ENCODE peak calls at places on chromosomes 5 and 9, in eight cellular contexts. S is tibial artery, T is ovary, Z is GM20000, R is progenitor cell of endocrine pancreas, G is upper lobe of right lung, C is endothelial cell, U is Peyer's patch. Y is an unnamed sample.

GRCh38 chr5:10466446-10467073 is 24.9 kb downstream of the ROPN1L start:
- DNase-seq in G (no peak), T (no peak), Z (no peak), C (no peak), S (no peak), R (no peak), U (no peak), Y (no peak)

GRCh38 chr9:111711548-111711947 is 50.1 kb downstream of the GNG10 start:
- DNase-seq in U (no peak), R (no peak), Z (no peak), G (no peak), C (no peak), S (no peak), T (no peak), Y (no peak)

GRCh38 chr9:71928376-71928775 is 16.9 kb downstream of the C9orf85 start:
- DNase-seq in R (no peak), C (no peak), S (no peak), Z (no peak), U (no peak), G (no peak), T (no peak), Y (no peak)

GRCh38 chr9:122325124-122325523 is 45.7 kb upstream of the PTGS1 start:
- DNase-seq in T (no peak), C (no peak), G (no peak), U (no peak), Z (no peak), S (no peak), R (no peak), Y (no peak)

GRCh38 chr9:80885894-80886293 is 803.5 kb downstream of the TLE1 start:
- DNase-seq in U (no peak), T (peak), G (no peak), R (no peak), S (no peak), Z (no peak), C (no peak), Y (no peak)

GRCh38 chr5:116844015-116844414 is 269.4 kb upstream of the SEMA6A start:
- DNase-seq in Z (no peak), C (no peak), G (no peak), R (no peak), S (no peak), T (no peak), U (no peak), Y (no peak)

GRCh38 chr9:27701664-27702063 is 128.4 kb upstream of the C9orf72 start:
- DNase-seq in G (no peak), T (peak), U (no peak), S (peak), Z (no peak), R (no peak), C (no peak), Y (no peak)

GRCh38 chr5:139388198-139388821 is 1.4 kb downstream of the MZB1 start:
- DNase-seq in R (no peak), T (no peak), Z (no peak), C (peak), S (no peak), G (peak), U (peak), Y (no peak)

GRCh38 chr5:81161012-81161601 is 72.0 kb upstream of the CKMT2 start:
- DNase-seq in T (no peak), S (no peak), U (no peak), Z (peak), R (no peak), G (no peak), C (no peak), Y (no peak)

GRCh38 chr9:76001494-76001893 is 111.0 kb downstream of the PCSK5 start:
- DNase-seq in T (no peak), G (no peak), S (no peak), C (no peak), U (no peak), R (no peak), Z (no peak), Y (no peak)

GRCh38 chr9:128945798-128946501 is 1.5 kb downstream of the DOLK start:
- DNase-seq in G (peak), Z (no peak), R (no peak), T (no peak), S (no peak), C (no peak), U (no peak), Y (no peak)

GRCh38 chr9:79701651-79702050 is 129.9 kb downstream of the TLE4 start:
- DNase-seq in G (no peak), T (no peak), C (no peak), Z (no peak), R (no peak), S (peak), U (peak), Y (no peak)

GRCh38 chr9:20292002-20292401 is 330.3 kb downstream of the MLLT3 start:
- DNase-seq in S (no peak), U (no peak), G (no peak), C (no peak), R (no peak), T (no peak), Z (no peak), Y (no peak)

GRCh38 chr9:101242651-101243050 is 142.2 kb downstream of the BAAT start:
- DNase-seq in Z (no peak), G (no peak), C (no peak), T (no peak), U (no peak), R (no peak), S (no peak), Y (no peak)
- TF ChIP-seq CTCF in Z (no peak), G (no peak), C (no peak), T (no peak), U (no peak), R (no peak), S (no peak), Y (no peak)

GRCh38 chr5:171598279-171599152 is 179.1 kb downstream of the FGF18 start:
- DNase-seq in T (no peak), G (no peak), S (no peak), C (no peak), Z (no peak), R (no peak), U (no peak), Y (peak)
- TF ChIP-seq CTCF in T (no peak), G (peak), S (no peak), C (no peak), Z (no peak), R (no peak), U (no peak), Y (no peak)

GRCh38 chr9:105188746-105189145 is 55.7 kb upstream of the SLC44A1 start:
- DNase-seq in U (no peak), T (no peak), G (no peak), S (no peak), C (no peak), Z (no peak), R (no peak), Y (no peak)
- TF ChIP-seq CTCF in U (no peak), T (no peak), G (no peak), S (no peak), C (no peak), Z (no peak), R (no peak), Y (no peak)

GRCh38 chr5:88724201-88724600 is 158.8 kb downstream of the MEF2C start:
- DNase-seq in U (no peak), G (no peak), R (no peak), S (no peak), C (no peak), Z (no peak), T (no peak), Y (no peak)
- TF ChIP-seq CTCF in U (no peak), G (no peak), R (peak), S (peak), C (peak), Z (no peak), T (no peak), Y (peak)

DNA sequence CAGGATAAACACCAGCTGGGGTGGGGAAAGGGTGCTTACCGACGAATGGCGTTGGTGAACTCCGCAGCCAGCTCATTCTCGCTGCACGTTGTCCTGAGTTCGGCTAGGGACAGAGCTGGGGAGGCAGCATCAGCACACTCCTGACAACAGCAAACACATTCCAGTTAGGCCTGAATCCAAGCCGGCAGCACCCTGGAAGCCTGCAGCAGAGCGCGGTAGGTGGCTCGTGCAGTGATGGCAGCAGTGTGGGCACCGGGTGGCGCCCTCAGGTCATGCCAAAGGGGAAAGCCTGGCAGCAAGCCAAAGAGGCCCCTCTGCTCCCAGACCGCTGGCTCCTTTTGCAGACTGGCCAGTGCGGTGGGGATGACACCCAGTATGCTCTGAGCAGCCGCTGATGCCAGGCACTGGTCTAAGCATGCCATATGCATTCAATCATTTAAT is 66.9 kb downstream of the DCP2 start:
- DNase-seq in U (no peak), T (peak), G (no peak), R (peak), S (no peak), Z (no peak), C (peak), Y (peak)
- TF ChIP-seq CTCF in U (no peak), T (no peak), G (no peak), R (peak), S (peak), Z (no peak), C (no peak), Y (peak)

DNA sequence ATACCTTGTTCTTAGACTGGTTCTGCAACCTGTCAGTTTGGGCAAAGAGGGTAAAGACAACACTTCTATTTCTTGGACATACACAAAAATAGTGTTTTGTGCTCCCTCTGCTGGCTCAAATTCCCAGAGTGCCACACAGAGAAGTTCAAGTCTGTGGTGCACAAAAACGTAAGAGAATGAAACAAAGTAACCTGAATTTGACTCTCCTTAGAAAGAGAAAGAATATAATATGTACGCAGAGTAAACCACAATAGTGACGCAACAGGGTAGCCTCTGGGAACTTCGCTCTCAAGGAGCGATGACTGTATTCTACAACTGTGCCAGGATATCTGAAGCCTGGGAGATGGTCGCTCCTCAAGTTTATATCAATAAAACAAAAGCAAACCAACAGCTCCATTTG is 18.5 kb downstream of the DDX31 start:
- DNase-seq in T (no peak), G (no peak), C (peak), U (no peak), Z (no peak), S (no peak), R (no peak), Y (no peak)
- TF ChIP-seq CTCF in T (no peak), G (peak), C (peak), U (no peak), Z (no peak), S (no peak), R (peak), Y (peak)